ENCODE peak calls at places on chromosomes 11 and 22, in ten cellular contexts. X is left ventricle myocardium superior; M is cardiac muscle cell; C is activated naive CD4-positive, alpha-beta T cell; G is stimulated activated CD4-positive, alpha-beta T cell treated with anti-CD3 and anti-CD28 coated beads, Interleukin-1b, Interleukin-23, amount 100 ng/mL, for 1 hour; Q is AG08395; W is posterior cingulate gyrus; T is endothelial cell; J is pancreas; R is heart right ventricle. N is an unnamed sample.

GRCh38 chr11:60515144-60515855 is at the start of gene MS4A13:
- DNase-seq in Q (no peak), J (no peak), W (no peak), T (no peak), G (no peak), R (no peak), C (no peak), X (no peak), M (no peak), N (no peak)

GRCh38 chr11:79441159-79441875 is 487 bp upstream of the TENM4 start:
- DNase-seq in M (no peak), C (no peak), W (no peak), X (no peak), T (no peak), G (no peak), R (peak; percentile 5), Q (peak; percentile 61), J (no peak), N (no peak)

GRCh38 chr22:37485006-37485713 is 1.0 kb downstream of the MFNG start:
- DNase-seq in X (peak; percentile 51), M (no peak), G (peak; percentile 26), C (peak; percentile 54), J (no peak), R (peak; percentile 45), W (no peak), Q (no peak), T (no peak), N (no peak)

GRCh38 chr11:29243616-29244015 is 773.2 kb downstream of the KCNA4 start:
- DNase-seq in X (no peak), Q (no peak), R (no peak), J (no peak), T (no peak), M (no peak), W (no peak), C (no peak), G (no peak), N (no peak)

GRCh38 chr11:35085766-35086165 is 53.2 kb upstream of the CD44 start:
- DNase-seq in M (peak; percentile 61), R (no peak), J (no peak), T (no peak), W (no peak), X (peak; percentile 71), G (no peak), Q (no peak), C (no peak), N (no peak)

GRCh38 chr11:32385998-32386397 is 49.3 kb downstream of the WT1 start:
- DNase-seq in J (no peak), R (peak; percentile 31), T (peak; percentile 31), M (peak; percentile 77), X (no peak), C (no peak), W (no peak), G (no peak), Q (peak; percentile 63), N (peak; percentile 18)

GRCh38 chr22:17194213-17194612 is 25.0 kb downstream of the ADA2 start:
- DNase-seq in T (no peak), M (no peak), G (no peak), J (no peak), W (no peak), C (no peak), Q (no peak), R (no peak), X (no peak), N (no peak)

GRCh38 chr22:43462701-43463100 is 50.9 kb downstream of the MPPED1 start:
- DNase-seq in G (no peak), Q (no peak), X (no peak), M (no peak), C (no peak), W (no peak), J (no peak), R (no peak), T (no peak), N (no peak)

GRCh38 chr22:30519842-30520425 is 14.4 kb upstream of the SEC14L4 start:
- DNase-seq in X (no peak), W (no peak), R (no peak), G (no peak), J (no peak), T (no peak), M (no peak), Q (no peak), C (no peak), N (no peak)

GRCh38 chr11:59822989-59823566 is 12.5 kb upstream of the MRPL16 start:
- DNase-seq in J (peak; percentile 31), C (no peak), T (peak; percentile 34), Q (peak; percentile 62), M (peak; percentile 72), W (no peak), R (peak; percentile 52), G (no peak), X (no peak), N (no peak)

GRCh38 chr22:21947040-21948014 is 5.3 kb downstream of the PPM1F start:
- DNase-seq in W (no peak), G (no peak), C (no peak), M (peak; percentile 68), T (peak; percentile 48), R (no peak), J (no peak), Q (peak; percentile 56), X (no peak), N (no peak)

GRCh38 chr11:114317738-114318137 is 21.5 kb downstream of the NNMT start:
- DNase-seq in R (peak; percentile 53), J (no peak), T (peak; percentile 56), W (peak; percentile 9), G (no peak), C (no peak), X (peak; percentile 47), Q (peak; percentile 43), M (peak; percentile 77), N (peak; percentile 76)

GRCh38 chr22:27100323-27100722 is 442.9 kb downstream of the MIAT start:
- DNase-seq in C (no peak), M (no peak), T (no peak), J (no peak), G (no peak), Q (no peak), R (peak; percentile 10), X (peak; percentile 71), W (no peak), N (no peak)

GRCh38 chr22:16969508-16970327 is 38.3 kb downstream of the GAB4 start:
- DNase-seq in Q (no peak), W (no peak), G (no peak), J (no peak), R (no peak), C (no peak), T (no peak), M (no peak), X (no peak), N (no peak)

GRCh38 chr11:129894281-129895125 is 875 bp downstream of the NFRKB start:
- DNase-seq in G (no peak), W (no peak), Q (peak; percentile 17), X (no peak), J (no peak), R (no peak), T (no peak), C (no peak), M (peak; percentile 2), N (no peak)

GRCh38 chr11:6855971-6856542 is 6.8 kb upstream of the OR10A2 start:
- DNase-seq in T (no peak), W (no peak), Q (no peak), M (peak; percentile 6), C (no peak), J (no peak), X (no peak), R (no peak), G (no peak), N (no peak)

GRCh38 chr22:20578192-20578591 is 70.8 kb downstream of the MED15 start:
- DNase-seq in C (no peak), J (no peak), Q (no peak), M (no peak), R (no peak), T (no peak), W (no peak), G (no peak), X (no peak), N (no peak)

GRCh38 chr11:57373146-57373545 is 7.8 kb downstream of the PRG3 start:
- DNase-seq in W (no peak), J (no peak), R (peak; percentile 23), T (no peak), Q (no peak), M (peak; percentile 33), C (no peak), G (no peak), X (no peak), N (no peak)

GRCh38 chr11:123202155-123202714 is 7.2 kb upstream of the CLMP start:
- DNase-seq in Q (no peak), R (peak; percentile 54), C (no peak), X (no peak), J (no peak), W (no peak), G (no peak), M (peak; percentile 87), T (no peak), N (no peak)

GRCh38 chr11:115198301-115198700 is 305.9 kb downstream of the CADM1 start:
- DNase-seq in M (no peak), J (no peak), Q (no peak), G (no peak), C (no peak), R (no peak), X (no peak), T (no peak), W (no peak), N (no peak)

GRCh38 chr22:27133951-27134664 is 476.7 kb downstream of the MIAT start:
- DNase-seq in J (no peak), Q (peak; percentile 92), X (peak; percentile 39), M (peak; percentile 87), G (no peak), T (no peak), C (no peak), W (no peak), R (no peak), N (no peak)

GRCh38 chr11:102724904-102725515 is at the start of gene MMP8:
- DNase-seq in C (no peak), T (no peak), R (no peak), W (no peak), Q (peak; percentile 28), J (no peak), X (no peak), M (peak; percentile 40), G (no peak), N (no peak)

GRCh38 chr11:11776714-11777113 is 65.1 kb upstream of the USP47 start:
- DNase-seq in C (no peak), T (no peak), G (no peak), X (no peak), Q (no peak), J (no peak), M (no peak), R (no peak), W (no peak), N (no peak)

GRCh38 chr11:114133548-114134329 is 74.2 kb downstream of the ZBTB16 start:
- DNase-seq in G (no peak), Q (no peak), R (no peak), M (no peak), J (no peak), C (no peak), X (no peak), W (no peak), T (no peak), N (no peak)

GRCh38 chr11:124876818-124877630 is 11.8 kb downstream of the ROBO3 start:
- DNase-seq in Q (no peak), J (no peak), C (no peak), W (no peak), X (peak; percentile 43), G (no peak), M (no peak), T (no peak), R (no peak), N (no peak)

GRCh38 chr11:77095551-77096490 is 6.8 kb upstream of the OMP start:
- DNase-seq in R (no peak), W (no peak), G (no peak), X (peak; percentile 16), T (no peak), Q (no peak), C (no peak), M (no peak), J (peak; percentile 64), N (no peak)

GRCh38 chr11:70481625-70482528 is 83.5 kb downstream of the CTTN start:
- DNase-seq in X (peak; percentile 65), T (no peak), C (no peak), Q (peak; percentile 78), J (no peak), R (peak; percentile 65), G (no peak), M (peak; percentile 43), W (no peak), N (no peak)

GRCh38 chr11:65821107-65821506 is 12.7 kb upstream of the SNX32 start:
- DNase-seq in C (no peak), J (no peak), M (no peak), Q (no peak), G (no peak), T (no peak), R (no peak), X (no peak), W (no peak), N (no peak)

N was measured in NT2/D1.